ENCODE peak calls at places on chromosomes 11 and 22, in four cellular contexts. One of them, this sample, is unnamed.

GRCh38 chr11:85582111-85582510 is 45.0 kb downstream of the DLG2 start:
- DNase-seq in K562: no peak
- DNase-seq in HepG2: no peak
- DNase-seq in HCT116: no peak
- DNase-seq in this sample: no peak

GRCh38 chr11:130209944-130210854 is 50.6 kb downstream of the ST14 start:
- DNase-seq in HepG2: no peak
- DNase-seq in K562: no peak
- DNase-seq in HCT116: no peak
- DNase-seq in this sample: no peak

GRCh38 chr22:47600791-47601400 is 838.4 kb downstream of the TBC1D22A start:
- DNase-seq in K562: no peak
- DNase-seq in HCT116: no peak
- DNase-seq in HepG2: no peak
- DNase-seq in this sample: no peak

GRCh38 chr11:102360681-102361080 is 13.7 kb downstream of the BIRC2 start:
- DNase-seq in K562: no peak
- DNase-seq in HCT116: no peak
- DNase-seq in HepG2: no peak
- DNase-seq in this sample: no peak

GRCh38 chr11:68370211-68371111 is 58.1 kb downstream of the LRP5 start:
- DNase-seq in HepG2: no peak
- DNase-seq in HCT116: no peak
- DNase-seq in K562: no peak
- DNase-seq in this sample: peak; percentile 83

GRCh38 chr11:78795862-78796261 is 221.2 kb upstream of the NARS2 start:
- DNase-seq in K562: no peak
- DNase-seq in HCT116: no peak
- DNase-seq in HepG2: no peak
- DNase-seq in this sample: no peak

GRCh38 chr11:63871962-63872832 is 33.3 kb downstream of the MARK2 start:
- DNase-seq in K562: peak; percentile 89
- DNase-seq in HCT116: peak; percentile 60
- DNase-seq in HepG2: peak; percentile 96
- DNase-seq in this sample: peak; percentile 84

GRCh38 chr22:43846966-43847365 is 15.3 kb downstream of the SULT4A1 start:
- DNase-seq in HCT116: no peak
- DNase-seq in HepG2: no peak
- DNase-seq in K562: no peak
- DNase-seq in this sample: no peak

GRCh38 chr22:40534379-40535188 is 101.9 kb downstream of the MRTFA start:
- DNase-seq in HCT116: no peak
- DNase-seq in K562: no peak
- DNase-seq in HepG2: no peak
- DNase-seq in this sample: no peak

GRCh38 chr11:5674391-5674790 is 10.5 kb downstream of the TRIM5 start:
- DNase-seq in K562: no peak
- DNase-seq in HepG2: no peak
- DNase-seq in HCT116: no peak
- DNase-seq in this sample: no peak
- TF ChIP-seq JUND in K562: no peak
- TF ChIP-seq JUND in HepG2: no peak
- TF ChIP-seq JUND in HCT116: no peak
- TF ChIP-seq JUND in this sample: no peak

GRCh38 chr22:27719033-27719341 is 82.6 kb downstream of the MN1 start:
- DNase-seq in HCT116: no peak
- DNase-seq in HepG2: no peak
- DNase-seq in K562: no peak
- DNase-seq in this sample: no peak

GRCh38 chr22:27718186-27719032 is 83.1 kb downstream of the MN1 start:
- DNase-seq in HepG2: peak; percentile 25
- DNase-seq in HCT116: peak; percentile 87
- DNase-seq in K562: peak; percentile 80
- DNase-seq in this sample: no peak

GRCh38 chr22:27720860-27721259 is 80.7 kb downstream of the MN1 start:
- DNase-seq in HCT116: no peak
- DNase-seq in K562: no peak
- DNase-seq in HepG2: no peak
- DNase-seq in this sample: no peak

GRCh38 chr22:27717094-27717493 is 84.5 kb downstream of the MN1 start:
- DNase-seq in K562: no peak
- DNase-seq in HepG2: no peak
- DNase-seq in HCT116: no peak
- DNase-seq in this sample: no peak

GRCh38 chr22:27719535-27720227 is 81.9 kb downstream of the MN1 start:
- DNase-seq in HepG2: peak; percentile 40
- DNase-seq in K562: peak; percentile 61
- DNase-seq in HCT116: no peak
- DNase-seq in this sample: no peak
- TF ChIP-seq JUND in HepG2: no peak
- TF ChIP-seq JUND in K562: peak; percentile 33
- TF ChIP-seq JUND in HCT116: no peak
- TF ChIP-seq JUND in this sample: no peak

GRCh38 chr22:30785527-30785926 is 90.9 kb downstream of the OSBP2 start:
- DNase-seq in K562: no peak
- DNase-seq in HCT116: no peak
- DNase-seq in HepG2: no peak
- DNase-seq in this sample: no peak
- TF ChIP-seq JUND in K562: no peak
- TF ChIP-seq JUND in HCT116: no peak
- TF ChIP-seq JUND in HepG2: no peak
- TF ChIP-seq JUND in this sample: no peak

DNA sequence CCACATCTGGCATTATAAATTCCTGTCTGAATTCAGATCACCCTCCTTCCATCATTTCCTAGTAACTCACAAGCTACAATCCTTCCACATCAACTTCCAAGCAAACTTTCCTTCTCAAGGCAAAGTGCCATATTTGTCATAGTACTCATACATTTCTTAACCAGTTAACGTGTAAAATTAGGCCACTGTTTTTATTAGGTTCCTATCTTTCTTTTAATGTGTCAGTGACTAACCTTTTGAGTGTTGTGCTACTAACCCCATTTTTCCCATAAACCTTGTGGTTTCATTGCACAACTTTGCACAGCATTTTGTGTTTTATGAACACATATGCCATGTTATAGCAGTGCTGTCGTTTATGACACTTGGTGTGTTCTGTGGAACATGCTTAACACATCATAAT is 90.1 kb downstream of the KIF18A start:
- DNase-seq in HepG2: no peak
- DNase-seq in HCT116: no peak
- DNase-seq in K562: no peak
- DNase-seq in this sample: no peak
- TF ChIP-seq JUND in HepG2: no peak
- TF ChIP-seq JUND in HCT116: no peak
- TF ChIP-seq JUND in K562: no peak
- TF ChIP-seq JUND in this sample: no peak

DNA sequence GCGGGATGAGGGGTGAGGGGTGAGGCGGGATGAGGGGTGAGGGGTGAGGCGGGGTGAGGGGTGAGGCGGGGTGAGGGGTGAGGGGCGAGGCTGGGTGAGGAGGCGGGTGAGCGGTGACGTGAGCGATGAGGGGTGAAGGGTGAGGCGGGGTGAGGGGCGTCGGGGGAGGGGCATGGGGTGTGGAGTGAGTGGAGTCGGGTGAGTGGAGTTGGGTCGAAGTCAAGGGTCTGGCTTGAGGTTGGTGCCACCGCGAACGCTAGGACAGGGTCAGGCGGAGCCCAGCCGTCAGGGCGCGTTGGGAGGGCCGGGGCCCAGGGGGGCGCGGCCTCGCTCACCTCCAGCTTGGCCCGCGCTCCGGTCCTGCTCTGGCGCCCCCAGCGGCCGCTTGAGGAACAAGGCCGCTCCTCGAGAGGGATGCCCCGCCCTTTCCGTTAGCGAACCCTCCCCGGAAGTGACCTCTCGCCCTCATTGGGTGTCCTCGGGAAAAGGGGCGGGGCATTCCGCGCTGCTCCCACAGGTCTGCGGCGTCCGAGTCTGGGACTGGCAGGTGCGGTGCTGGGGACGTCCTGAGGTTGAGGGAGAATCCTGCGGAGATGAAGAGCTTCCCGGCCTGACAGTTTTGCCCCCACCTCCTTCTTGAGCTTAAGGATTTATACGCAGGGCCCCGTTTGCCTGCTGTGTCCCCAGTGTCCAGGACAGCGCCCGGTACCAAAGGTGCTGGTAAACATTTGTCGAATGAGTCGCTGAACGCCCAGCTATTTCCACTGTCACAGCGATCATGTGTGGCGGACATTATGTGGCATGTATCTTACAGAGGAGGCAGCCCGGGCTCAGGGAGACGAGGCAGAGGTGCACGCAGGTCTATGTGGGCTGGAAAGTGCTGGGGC is at the start of gene SYCE3:
- DNase-seq in HCT116: peak; percentile 89
- DNase-seq in K562: peak; percentile 94
- DNase-seq in HepG2: peak; percentile 92
- DNase-seq in this sample: peak; percentile 95
- TF ChIP-seq JUND in HCT116: no peak
- TF ChIP-seq JUND in K562: no peak
- TF ChIP-seq JUND in HepG2: no peak
- TF ChIP-seq JUND in this sample: no peak

GRCh38 chr22:20087319-20088262 is 7.5 kb downstream of the DGCR8 start:
- DNase-seq in K562: no peak
- DNase-seq in HepG2: no peak
- DNase-seq in HCT116: no peak
- DNase-seq in this sample: no peak
- TF ChIP-seq JUND in K562: no peak
- TF ChIP-seq JUND in HepG2: no peak
- TF ChIP-seq JUND in HCT116: no peak
- TF ChIP-seq JUND in this sample: no peak

GRCh38 chr11:2922635-2923034 is 6.6 kb downstream of the PHLDA2 start:
- DNase-seq in HCT116: no peak
- DNase-seq in K562: no peak
- DNase-seq in HepG2: no peak
- DNase-seq in this sample: no peak

GRCh38 chr11:2924821-2925675 is 4.2 kb downstream of the PHLDA2 start:
- DNase-seq in K562: no peak
- DNase-seq in HepG2: no peak
- DNase-seq in HCT116: no peak
- DNase-seq in this sample: no peak

GRCh38 chr11:2923446-2924375 is 5.5 kb downstream of the PHLDA2 start:
- DNase-seq in HepG2: no peak
- DNase-seq in K562: no peak
- DNase-seq in HCT116: no peak
- DNase-seq in this sample: no peak

GRCh38 chr11:2921742-2922493 is 7.3 kb downstream of the PHLDA2 start:
- DNase-seq in K562: no peak
- DNase-seq in HCT116: no peak
- DNase-seq in HepG2: no peak
- DNase-seq in this sample: no peak

GRCh38 chr11:2924381-2924780 is 4.8 kb downstream of the PHLDA2 start:
- DNase-seq in HepG2: no peak
- DNase-seq in HCT116: no peak
- DNase-seq in K562: no peak
- DNase-seq in this sample: peak; percentile 85
- TF ChIP-seq JUND in HepG2: no peak
- TF ChIP-seq JUND in HCT116: no peak
- TF ChIP-seq JUND in K562: no peak
- TF ChIP-seq JUND in this sample: no peak